ENCODE peak calls at places on chromosomes 6 and 20, in seven cellular contexts. T is NB4, C is thyroid gland, D is breast epithelium, H is H1, J is adrenal gland, V is suprapubic skin. E is an unnamed sample.

GRCh38 chr20:60695223-60695622 is 556.8 kb upstream of the CDH4 start:
- DNase-seq in T (peak), V (no peak), H (no peak), D (no peak), C (no peak), J (peak), E (no peak)

GRCh38 chr6:55131616-55132015 is 42.7 kb upstream of the HCRTR2 start:
- DNase-seq in H (no peak), D (no peak), J (no peak), C (no peak), V (no peak), T (no peak), E (no peak)

GRCh38 chr6:91087864-91088263 is 501.0 kb upstream of the MAP3K7 start:
- DNase-seq in T (no peak), J (no peak), V (no peak), D (no peak), H (no peak), C (no peak), E (no peak)

GRCh38 chr6:36368921-36369880 is 18.3 kb downstream of the ETV7 start:
- DNase-seq in H (no peak), J (no peak), V (no peak), D (no peak), T (peak), C (no peak), E (no peak)

GRCh38 chr6:91045152-91045551 is 458.3 kb upstream of the MAP3K7 start:
- DNase-seq in T (no peak), H (no peak), D (no peak), J (peak), C (no peak), V (no peak), E (no peak)

GRCh38 chr6:144248470-144249301 is 36.4 kb upstream of the UTRN start:
- DNase-seq in T (no peak), D (no peak), H (no peak), V (no peak), J (no peak), C (no peak), E (no peak)

GRCh38 chr6:63813531-63813930 is 177.9 kb downstream of the PHF3 start:
- DNase-seq in T (no peak), V (no peak), C (no peak), J (no peak), H (no peak), D (no peak), E (no peak)

GRCh38 chr20:46122071-46122470 is 4.0 kb downstream of the CD40 start:
- DNase-seq in J (no peak), V (peak), H (no peak), T (no peak), D (no peak), C (no peak), E (no peak)

GRCh38 chr20:50224553-50225255 is 34.1 kb downstream of the CEBPB start:
- DNase-seq in D (no peak), V (peak), H (no peak), J (peak), C (peak), T (peak), E (peak)
- TF ChIP-seq POLR2A in D (no peak), V (no peak), H (no peak), J (no peak), C (peak), T (no peak), E (peak)

GRCh38 chr20:38579219-38579618 is 1.8 kb upstream of the ADIG start:
- DNase-seq in D (no peak), T (no peak), H (no peak), J (no peak), V (no peak), C (peak), E (no peak)
- TF ChIP-seq POLR2A in D (no peak), T (no peak), H (no peak), J (no peak), V (no peak), C (peak), E (no peak)

DNA sequence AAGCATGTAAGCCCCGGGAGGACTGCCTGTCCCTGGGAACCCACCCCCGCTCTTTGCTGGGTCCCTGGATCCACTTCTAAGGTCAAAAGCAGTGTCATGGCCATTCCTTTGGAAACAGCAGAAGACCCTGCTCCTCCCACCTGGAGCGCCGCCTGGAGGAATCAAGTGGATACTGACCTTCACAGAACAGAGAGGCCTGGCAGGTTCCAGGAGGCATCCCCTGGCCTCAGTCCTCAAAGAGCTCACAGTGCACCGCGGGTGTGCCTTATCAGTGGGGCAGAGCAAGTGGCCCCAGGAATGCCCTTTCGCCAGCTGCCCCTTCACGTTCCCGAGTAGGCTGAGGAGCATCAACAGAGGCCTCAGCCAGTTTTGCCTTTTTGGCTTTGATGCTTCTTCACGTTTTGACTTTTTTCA is 11.1 kb upstream of the SLC4A11 start:
- DNase-seq in H (peak), D (no peak), J (peak), T (no peak), V (no peak), C (no peak), E (no peak)
- TF ChIP-seq POLR2A in H (no peak), D (no peak), J (no peak), T (no peak), V (no peak), C (no peak), E (no peak)

DNA sequence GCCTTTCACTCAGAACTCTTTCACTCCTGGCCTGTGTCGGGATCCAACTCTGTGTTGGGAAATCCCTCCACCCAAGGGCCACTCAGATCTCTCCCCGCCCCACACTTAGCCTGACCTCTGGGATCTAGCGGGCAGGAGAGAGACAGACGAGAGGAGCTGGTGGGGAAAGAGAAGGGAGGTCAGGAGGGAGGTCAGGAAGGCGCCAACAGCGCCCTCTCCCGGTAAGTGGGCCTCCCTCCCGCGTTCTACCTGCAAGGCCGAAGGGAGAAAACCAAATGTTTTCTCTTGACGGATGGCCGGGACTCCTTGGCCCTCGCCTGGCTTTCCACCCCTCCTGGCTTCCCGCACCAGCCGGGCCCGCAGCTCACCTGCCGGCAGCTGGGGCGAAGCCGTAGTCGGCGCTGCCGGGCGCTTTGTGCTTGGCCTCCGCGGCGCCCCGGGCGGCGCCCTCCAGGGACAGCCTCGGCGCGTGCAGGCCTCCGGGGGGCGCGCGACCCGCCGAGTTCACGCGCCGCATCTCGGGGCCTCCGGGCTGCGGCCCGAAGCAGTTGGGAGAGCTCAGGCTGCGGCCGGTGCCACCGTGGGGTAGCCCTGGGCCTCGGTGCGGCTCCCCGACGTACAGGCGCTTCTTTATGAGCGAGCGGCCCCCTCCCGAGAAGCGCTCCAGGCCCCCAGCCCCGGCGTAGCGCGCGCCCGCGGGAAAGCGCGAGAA is 38.2 kb downstream of the C6orf132 start:
- DNase-seq in J (peak), V (no peak), T (peak), D (no peak), H (peak), C (peak), E (peak)
- TF ChIP-seq POLR2A in J (no peak), V (no peak), T (no peak), D (no peak), H (no peak), C (no peak), E (no peak)

DNA sequence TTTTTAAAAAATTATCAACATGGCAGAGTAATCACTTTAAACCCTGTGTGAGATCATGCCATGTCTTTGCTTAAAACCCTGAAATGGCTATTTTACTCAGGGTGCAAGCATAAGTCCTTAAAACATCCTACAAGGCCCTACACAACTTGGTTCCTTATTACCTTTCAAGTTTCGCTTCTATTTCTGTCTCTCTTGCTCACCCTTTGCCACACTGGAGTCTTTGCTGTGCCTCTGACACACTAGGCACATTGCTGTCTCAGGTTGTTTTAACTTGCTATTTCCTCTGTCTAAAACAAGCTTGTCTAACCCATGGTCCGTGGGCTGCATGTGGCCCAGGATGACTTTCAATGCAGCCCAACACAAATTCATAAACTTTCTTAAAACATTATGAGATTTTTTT is 55.6 kb downstream of the KIAA0408 start:
- DNase-seq in V (no peak), J (no peak), C (no peak), T (no peak), H (no peak), D (no peak), E (no peak)
- TF ChIP-seq POLR2A in V (no peak), J (no peak), C (no peak), T (no peak), H (no peak), D (no peak), E (no peak)

DNA sequence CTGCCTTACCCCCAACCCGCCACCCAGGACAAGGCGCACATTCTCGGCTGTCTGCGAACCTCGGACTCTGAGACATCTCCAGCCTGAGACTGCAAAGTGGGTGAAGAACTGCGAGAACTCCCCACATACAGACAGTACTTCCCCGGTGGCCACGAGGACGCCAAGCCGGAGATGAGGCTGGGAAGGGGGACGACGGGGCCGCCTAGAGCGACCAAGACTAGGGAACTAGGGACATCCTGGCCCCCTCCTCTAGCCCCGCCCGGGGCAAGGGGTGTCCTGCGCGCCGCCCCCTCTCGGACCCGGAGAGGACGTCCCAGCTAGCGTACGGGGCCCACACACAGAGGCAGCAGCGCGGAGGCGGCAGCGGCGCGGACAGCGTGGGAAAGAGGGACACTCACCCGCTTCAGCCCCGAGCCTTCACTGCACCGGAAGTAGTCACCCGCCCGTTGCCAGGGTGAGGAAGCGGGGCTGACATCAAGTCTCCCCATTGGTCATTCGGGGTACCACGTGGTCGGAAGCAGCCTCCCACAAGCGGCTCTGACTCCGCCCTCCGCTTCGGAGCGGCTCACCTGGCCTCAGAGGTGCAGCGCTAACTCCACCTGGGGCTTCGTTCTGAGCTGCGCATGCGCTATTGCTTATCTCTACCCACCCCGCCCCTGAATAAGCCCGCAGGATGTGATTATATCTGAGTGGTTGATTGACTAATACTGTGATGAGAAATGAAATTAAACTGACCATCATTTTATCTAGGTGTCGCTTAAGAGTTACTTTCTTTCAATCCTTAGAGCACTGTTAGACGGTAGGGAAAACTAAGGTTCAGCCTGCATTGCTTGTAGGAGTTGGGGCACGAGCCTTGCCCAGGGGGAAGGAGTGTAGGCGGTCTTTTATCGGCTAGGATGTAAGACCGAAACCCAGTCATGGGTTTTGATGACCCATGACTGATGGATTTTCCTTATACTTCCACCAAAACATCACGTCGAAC is at the start of gene TASP1:
- DNase-seq in D (peak), J (peak), C (peak), V (peak), T (peak), H (peak), E (peak)
- TF ChIP-seq POLR2A in D (peak), J (no peak), C (peak), V (peak), T (peak), H (no peak), E (peak)